ENCODE peak calls at places on chromosome 22, in eight cellular contexts. V, A, Z, Y, X, D, L and P are unnamed samples.

GRCh38 chr22:38744981-38745380 is 10.8 kb downstream of the SUN2 start:
- DNase-seq in V (no peak), A (no peak), Z (no peak), Y (no peak), X (no peak), D (no peak), L (no peak), P (no peak)

GRCh38 chr22:46058591-46059519 is 81.9 kb upstream of the WNT7B start:
- DNase-seq in V (peak; percentile 25), A (no peak), Z (no peak), Y (no peak), X (no peak), D (no peak), L (no peak), P (no peak)

GRCh38 chr22:37633693-37634504 is 5.6 kb upstream of the SH3BP1 start:
- DNase-seq in V (peak; percentile 86), A (peak; percentile 67), Z (peak; percentile 90), Y (no peak), X (peak; percentile 53), D (no peak), L (peak; percentile 41), P (peak; percentile 80)

GRCh38 chr22:24161909-24162308 is 19.4 kb upstream of the SUSD2 start:
- DNase-seq in V (peak; percentile 86), A (no peak), Z (peak; percentile 51), Y (no peak), X (no peak), D (no peak), L (no peak), P (no peak)

GRCh38 chr22:31969789-31970489 is 25.6 kb downstream of the YWHAH start:
- DNase-seq in V (peak; percentile 80), A (peak; percentile 73), Z (peak; percentile 42), Y (peak; percentile 33), X (peak; percentile 38), D (peak; percentile 76), L (peak; percentile 17), P (peak; percentile 61)

GRCh38 chr22:42022162-42022847 is 23.7 kb downstream of the WBP2NL start:
- DNase-seq in V (no peak), A (peak; percentile 34), Z (no peak), Y (no peak), X (no peak), D (peak; percentile 16), L (no peak), P (no peak)

GRCh38 chr22:42305967-42306366 is 35.5 kb upstream of the TCF20 start:
- DNase-seq in V (no peak), A (no peak), Z (no peak), Y (no peak), X (no peak), D (no peak), L (no peak), P (no peak)

GRCh38 chr22:29773233-29773632 is 6.1 kb downstream of the UQCR10 start:
- DNase-seq in V (no peak), A (no peak), Z (peak; percentile 58), Y (no peak), X (no peak), D (peak; percentile 31), L (no peak), P (peak; percentile 31)

GRCh38 chr22:29476116-29476515 is 3.9 kb upstream of the NEFH start:
- DNase-seq in V (no peak), A (no peak), Z (no peak), Y (no peak), X (no peak), D (no peak), L (no peak), P (no peak)

GRCh38 chr22:21069375-21069774 is 23.6 kb downstream of the LRRC74B start:
- DNase-seq in V (no peak), A (no peak), Z (no peak), Y (no peak), X (no peak), D (no peak), L (no peak), P (no peak)

GRCh38 chr22:33658775-33659174 is 261.5 kb downstream of the LARGE1 start:
- DNase-seq in V (no peak), A (no peak), Z (peak; percentile 31), Y (no peak), X (no peak), D (no peak), L (no peak), P (no peak)

GRCh38 chr22:45473626-45474237 is 29.0 kb upstream of the FBLN1 start:
- DNase-seq in V (no peak), A (no peak), Z (no peak), Y (no peak), X (no peak), D (no peak), L (no peak), P (no peak)

GRCh38 chr22:37794376-37794775 is 13.4 kb upstream of the GCAT start:
- DNase-seq in V (no peak), A (no peak), Z (no peak), Y (no peak), X (no peak), D (no peak), L (no peak), P (no peak)

GRCh38 chr22:32880061-32880460 is 78.6 kb downstream of the TIMP3 start:
- DNase-seq in V (no peak), A (no peak), Z (no peak), Y (no peak), X (no peak), D (no peak), L (no peak), P (no peak)

GRCh38 chr22:38751422-38752346 is 4.1 kb downstream of the SUN2 start:
- DNase-seq in V (peak; percentile 63), A (peak; percentile 91), Z (peak; percentile 80), Y (peak; percentile 48), X (no peak), D (no peak), L (no peak), P (no peak)

GRCh38 chr22:29625090-29625825 is 21.8 kb downstream of the NF2 start:
- DNase-seq in V (peak; percentile 60), A (peak; percentile 50), Z (peak; percentile 30), Y (no peak), X (peak; percentile 60), D (peak; percentile 69), L (no peak), P (no peak)

GRCh38 chr22:26756675-26757293 is 99.4 kb downstream of the MIAT start:
- DNase-seq in V (peak; percentile 59), A (peak; percentile 52), Z (peak; percentile 68), Y (no peak), X (no peak), D (no peak), L (peak; percentile 25), P (peak; percentile 29)

GRCh38 chr22:36368359-36368983 is 19.3 kb downstream of the MYH9 start:
- DNase-seq in V (no peak), A (peak; percentile 52), Z (no peak), Y (no peak), X (peak; percentile 59), D (peak; percentile 57), L (no peak), P (no peak)

GRCh38 chr22:17590586-17590985 is 27.3 kb downstream of the SLC25A18 start:
- DNase-seq in V (no peak), A (no peak), Z (no peak), Y (no peak), X (no peak), D (no peak), L (no peak), P (no peak)

GRCh38 chr22:39098026-39098425 is 982 bp downstream of the APOBEC3H start:
- DNase-seq in V (no peak), A (no peak), Z (no peak), Y (no peak), X (no peak), D (no peak), L (no peak), P (no peak)

GRCh38 chr22:37304595-37305343 is 22.5 kb downstream of the CYTH4 start:
- DNase-seq in V (no peak), A (no peak), Z (no peak), Y (no peak), X (peak; percentile 25), D (no peak), L (no peak), P (no peak)

GRCh38 chr22:49664891-49665290 is 162.8 kb downstream of the BRD1 start:
- DNase-seq in V (no peak), A (no peak), Z (no peak), Y (no peak), X (no peak), D (no peak), L (no peak), P (no peak)

GRCh38 chr22:39663751-39664150 is 93.2 kb downstream of the CACNA1I start:
- DNase-seq in V (peak; percentile 45), A (no peak), Z (no peak), Y (no peak), X (no peak), D (peak; percentile 8), L (no peak), P (no peak)

GRCh38 chr22:48265000-48265625 is 1502.7 kb downstream of the TBC1D22A start:
- DNase-seq in V (no peak), A (no peak), Z (no peak), Y (no peak), X (no peak), D (no peak), L (no peak), P (no peak)

GRCh38 chr22:42080287-42080686 is 787 bp downstream of the SMDT1 start:
- DNase-seq in V (peak; percentile 55), A (peak; percentile 52), Z (no peak), Y (no peak), X (peak; percentile 5), D (peak; percentile 5), L (no peak), P (no peak)

GRCh38 chr22:20114506-20115475 is 1.1 kb upstream of the RANBP1 start:
- DNase-seq in V (no peak), A (no peak), Z (peak; percentile 13), Y (no peak), X (no peak), D (no peak), L (no peak), P (no peak)

GRCh38 chr22:45993143-45993692 is 16.3 kb upstream of the WNT7B start:
- DNase-seq in V (no peak), A (no peak), Z (no peak), Y (no peak), X (no peak), D (no peak), L (no peak), P (no peak)

GRCh38 chr22:46673677-46674236 is 53.6 kb downstream of the GRAMD4 start:
- DNase-seq in V (no peak), A (peak; percentile 35), Z (no peak), Y (no peak), X (no peak), D (no peak), L (no peak), P (no peak)

GRCh38 chr22:49756201-49756600 is 71.5 kb downstream of the BRD1 start:
- DNase-seq in V (peak; percentile 14), A (no peak), Z (no peak), Y (no peak), X (no peak), D (no peak), L (no peak), P (no peak)

GRCh38 chr22:25953919-25954318 is 211.9 kb downstream of the MYO18B start:
- DNase-seq in V (no peak), A (no peak), Z (no peak), Y (no peak), X (no peak), D (no peak), L (no peak), P (no peak)

GRCh38 chr22:44080936-44081853 is 57.1 kb downstream of the PARVB start:
- DNase-seq in V (peak; percentile 79), A (peak; percentile 84), Z (peak; percentile 69), Y (peak; percentile 33), X (peak; percentile 23), D (peak; percentile 54), L (no peak), P (peak; percentile 23)

GRCh38 chr22:27507935-27508504 is 293.5 kb downstream of the MN1 start:
- DNase-seq in V (no peak), A (no peak), Z (no peak), Y (no peak), X (no peak), D (no peak), L (no peak), P (no peak)